ENCODE peak calls at places on chromosomes 1 and 21, in seven cellular contexts. E, K, G, Y, D, W and P are unnamed samples.

GRCh38 chr21:39601194-39601940 is 11.4 kb upstream of the B3GALT5 start:
- DNase-seq in E (no peak), Y (no peak), G (no peak), K (no peak), W (no peak), D (peak; percentile 39), P (no peak)

GRCh38 chr1:93605026-93605425 is 76.6 kb downstream of the BCAR3 start:
- DNase-seq in G (no peak), W (no peak), E (no peak), Y (no peak), D (no peak), K (no peak), P (no peak)

GRCh38 chr1:10546896-10547295 is 72.1 kb downstream of the PEX14 start:
- DNase-seq in G (no peak), D (no peak), E (no peak), K (no peak), Y (no peak), W (no peak), P (no peak)

GRCh38 chr1:214404154-214404553 is 123.2 kb downstream of the SMYD2 start:
- DNase-seq in G (no peak), K (no peak), Y (peak; percentile 49), D (no peak), E (no peak), W (peak; percentile 77), P (no peak)

GRCh38 chr1:26536081-26536480 is 6.5 kb downstream of the RPS6KA1 start:
- DNase-seq in K (no peak), E (no peak), D (no peak), G (no peak), W (no peak), Y (no peak), P (no peak)

GRCh38 chr1:159705911-159706270 is 8.5 kb downstream of the CRP start:
- DNase-seq in D (no peak), E (no peak), W (no peak), K (no peak), Y (no peak), G (no peak), P (no peak)

GRCh38 chr21:43274022-43274945 is 105.5 kb downstream of the CRYAA start:
- DNase-seq in D (no peak), G (no peak), Y (no peak), E (no peak), K (no peak), W (no peak), P (no peak)

GRCh38 chr1:36796101-36796590 is 238.2 kb downstream of the GRIK3 start:
- DNase-seq in W (no peak), G (no peak), D (no peak), E (no peak), Y (no peak), K (no peak), P (no peak)

GRCh38 chr1:59242345-59242744 is 54.5 kb upstream of the FGGY start:
- DNase-seq in G (no peak), Y (no peak), E (no peak), W (no peak), K (no peak), D (no peak), P (no peak)

GRCh38 chr1:31182352-31182751 is 57.3 kb downstream of the NKAIN1 start:
- DNase-seq in G (peak; percentile 84), K (peak; percentile 30), Y (peak; percentile 93), D (peak; percentile 95), W (peak; percentile 94), E (peak; percentile 38), P (no peak)
- TF ChIP-seq CTCF in G (peak; percentile 31), K (no peak), Y (peak; percentile 74), D (no peak), W (peak; percentile 42), E (no peak), P (peak; percentile 3)

DNA sequence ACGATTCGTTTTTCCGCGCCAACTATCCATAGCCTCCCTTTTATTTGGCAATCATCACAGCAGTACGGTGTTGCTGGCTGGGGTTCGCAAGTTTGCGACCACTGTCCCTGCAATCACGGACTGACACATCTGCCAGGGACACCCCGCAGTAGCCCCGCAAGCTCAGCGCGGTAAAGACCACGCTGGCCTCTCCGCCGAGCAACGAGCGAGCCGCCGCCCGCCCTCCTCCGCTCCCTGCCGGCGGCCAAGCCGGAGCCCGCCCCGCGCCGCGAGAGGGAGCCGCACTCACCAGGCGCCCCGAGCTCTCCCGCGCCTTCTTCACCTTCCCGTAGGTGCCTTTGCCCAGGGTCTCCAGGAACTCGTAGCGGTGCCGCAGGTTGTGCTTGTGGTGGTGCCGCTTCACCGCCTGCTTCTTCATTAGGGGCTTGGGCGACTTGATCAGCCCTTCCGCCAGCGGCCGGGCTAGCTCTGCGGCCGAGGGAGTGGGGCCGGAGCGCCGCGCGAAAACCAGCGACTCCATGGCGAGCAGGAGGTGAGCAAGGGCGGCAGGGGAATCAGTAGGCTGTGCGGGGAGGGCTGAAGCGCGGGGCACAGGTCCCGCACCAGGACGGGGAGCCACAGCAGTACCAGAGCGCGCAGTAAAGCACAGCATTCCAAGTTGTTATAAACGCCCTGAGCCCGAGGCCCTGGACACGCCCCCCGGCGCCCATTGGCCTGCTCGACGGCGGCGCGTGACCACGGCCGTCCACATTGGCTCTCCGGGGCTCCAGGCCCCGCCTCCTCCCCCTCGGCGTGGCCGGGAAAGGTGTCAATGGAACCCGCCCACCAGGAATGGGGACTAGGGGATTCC is at the start of gene NUAK2:
- DNase-seq in E (peak; percentile 79), D (peak; percentile 94), Y (peak; percentile 77), G (peak; percentile 97), W (peak; percentile 91), K (peak; percentile 79), P (peak; percentile 96)
- TF ChIP-seq CTCF in E (peak; percentile 32), D (no peak), Y (peak; percentile 73), G (peak; percentile 33), W (peak; percentile 35), K (peak; percentile 44), P (no peak)

GRCh38 chr1:192610114-192610958 is 25.6 kb upstream of the RGS13 start:
- DNase-seq in Y (peak; percentile 22), G (no peak), K (no peak), E (no peak), W (peak; percentile 63), D (no peak), P (no peak)
- TF ChIP-seq CTCF in Y (peak; percentile 85), G (peak; percentile 19), K (peak; percentile 84), E (peak; percentile 78), W (peak; percentile 58), D (peak; percentile 57), P (peak; percentile 71)

DNA sequence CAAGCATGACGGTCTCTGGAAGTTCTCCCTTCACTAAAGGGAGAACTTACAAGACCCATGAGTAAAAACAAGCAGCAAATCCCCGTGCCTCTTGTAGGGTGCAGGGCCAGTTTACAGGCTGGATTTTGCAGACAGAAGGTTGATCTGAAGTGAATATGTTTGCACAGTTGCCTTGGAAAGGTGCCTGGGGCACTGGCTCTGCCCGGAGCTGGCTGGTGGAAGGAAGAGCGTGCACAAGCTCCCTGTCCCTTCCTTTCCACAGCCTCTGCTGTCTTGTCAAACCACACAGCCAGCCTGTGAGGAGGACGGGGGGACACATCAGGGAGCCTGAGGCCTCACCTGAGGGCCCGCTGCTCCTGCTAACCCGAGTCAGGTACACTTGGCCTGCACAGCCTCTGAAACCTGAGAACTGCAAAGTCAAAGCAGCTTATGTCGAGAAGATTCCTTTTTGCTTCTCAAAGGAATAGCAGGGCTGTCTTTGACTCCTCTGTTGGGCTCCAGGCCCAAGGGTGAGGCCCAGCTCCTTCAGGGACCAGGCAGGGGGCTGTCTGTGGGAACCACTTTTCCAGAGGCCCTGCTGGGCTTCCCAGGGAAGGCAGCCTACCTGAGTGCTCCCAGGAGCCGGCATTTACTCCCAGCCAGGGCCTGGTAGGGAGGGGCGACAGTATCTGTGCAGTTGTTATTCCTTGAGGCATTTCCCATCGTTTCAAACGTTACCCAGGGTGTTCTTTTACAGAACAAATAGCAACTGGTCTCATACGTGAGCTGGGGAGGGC is 251.5 kb downstream of the SIPA1L2 start:
- DNase-seq in G (no peak), Y (no peak), D (no peak), K (no peak), W (peak; percentile 4), E (no peak), P (no peak)
- TF ChIP-seq CTCF in G (no peak), Y (no peak), D (no peak), K (no peak), W (no peak), E (no peak), P (no peak)

DNA sequence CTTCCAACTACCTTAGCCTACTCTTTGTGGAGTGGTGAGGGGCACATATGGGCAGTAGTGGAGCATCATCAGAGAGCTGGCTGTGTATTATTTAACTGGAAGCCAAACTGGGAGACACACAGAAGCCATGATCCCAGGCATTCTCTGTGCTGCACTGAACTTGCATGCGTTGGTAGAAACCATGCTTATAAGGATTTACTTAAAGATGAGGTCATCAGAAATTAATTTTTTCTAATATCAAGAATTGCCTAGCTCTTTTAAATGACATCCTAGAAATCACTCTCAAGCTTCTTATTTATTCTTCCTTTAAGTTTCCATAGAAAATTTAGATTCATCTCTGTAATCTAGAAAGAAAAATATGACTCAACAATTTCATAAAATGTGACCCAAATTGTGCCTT is 136.2 kb downstream of the KCNK1 start:
- DNase-seq in D (no peak), Y (no peak), E (no peak), G (no peak), K (no peak), W (no peak), P (no peak)
- TF ChIP-seq CTCF in D (no peak), Y (no peak), E (no peak), G (no peak), K (no peak), W (no peak), P (no peak)

DNA sequence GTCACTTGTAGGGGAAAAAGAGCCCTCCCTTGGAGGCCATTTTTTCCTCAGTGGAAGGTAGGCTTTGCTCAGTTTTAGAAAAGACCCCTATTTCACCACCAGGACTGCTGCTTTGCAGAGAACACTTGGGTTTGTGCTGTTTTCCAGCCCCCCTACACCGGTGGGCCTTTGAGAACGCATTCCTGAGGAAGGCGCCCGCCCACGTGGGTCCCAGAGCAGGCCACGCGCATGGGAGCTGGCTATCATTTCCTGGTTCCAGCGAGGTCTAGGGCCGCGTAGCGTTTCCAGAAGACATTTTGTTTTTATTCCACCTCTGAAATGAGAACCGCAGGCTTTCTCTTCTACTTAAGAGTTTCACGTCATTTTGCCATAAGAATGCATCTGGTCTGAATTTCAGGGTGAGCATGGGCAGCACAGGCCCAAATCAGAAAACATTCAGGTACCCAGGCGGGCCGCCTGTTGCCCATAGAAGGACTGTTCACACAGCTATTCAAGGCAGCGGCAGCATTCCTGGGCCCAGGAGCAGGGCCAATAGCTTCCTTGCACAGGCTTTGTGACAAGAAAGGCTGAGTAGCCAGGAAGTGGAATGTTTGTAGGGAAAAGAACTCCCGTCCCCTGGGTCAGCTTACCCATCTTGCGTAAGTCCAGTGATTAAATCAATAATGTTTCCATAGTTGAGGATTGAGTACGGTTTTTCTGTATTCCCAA is 1.3 kb upstream of the KLHL21 start:
- DNase-seq in Y (peak; percentile 43), K (no peak), D (peak; percentile 63), E (no peak), W (peak; percentile 81), G (peak; percentile 46), P (no peak)
- TF ChIP-seq CTCF in Y (peak; percentile 42), K (no peak), D (no peak), E (no peak), W (no peak), G (no peak), P (no peak)